ENCODE peak calls at places on chromosomes 12 and 14, in ten cellular contexts. I, T, H, F, X, V, E, W, G and Z are unnamed samples.

GRCh38 chr12:104641862-104642261 is 185.1 kb downstream of the CHST11 start:
- DNase-seq in X (no peak), H (no peak), V (no peak), T (peak; percentile 24), E (no peak), G (no peak), W (no peak), F (no peak), I (no peak), Z (no peak)

GRCh38 chr12:53097564-53098353 is at the start of gene IGFBP6:
- DNase-seq in I (peak; percentile 77), E (peak; percentile 83), X (peak; percentile 34), W (peak; percentile 55), G (peak; percentile 94), H (peak; percentile 88), T (peak; percentile 61), F (peak; percentile 64), V (peak; percentile 79), Z (peak; percentile 77)

GRCh38 chr12:128971802-128972201 is 118.5 kb downstream of the GLT1D1 start:
- DNase-seq in T (no peak), W (no peak), V (no peak), F (no peak), E (peak; percentile 30), G (no peak), H (no peak), X (no peak), I (no peak), Z (no peak)

GRCh38 chr12:67355428-67356385 is 86.5 kb downstream of the CAND1 start:
- DNase-seq in V (no peak), F (peak; percentile 65), W (no peak), T (no peak), G (no peak), X (peak; percentile 57), I (no peak), E (peak; percentile 83), H (no peak), Z (peak; percentile 19)

GRCh38 chr12:72346331-72346944 is 74.3 kb downstream of the TRHDE start:
- DNase-seq in X (peak; percentile 61), V (no peak), H (peak; percentile 14), F (peak; percentile 71), T (peak; percentile 78), W (peak; percentile 31), I (peak; percentile 21), E (peak; percentile 95), G (no peak), Z (peak; percentile 69)

GRCh38 chr14:105858676-105859025 is 332.3 kb downstream of the TMEM121 start:
- DNase-seq in T (no peak), I (peak; percentile 10), G (no peak), E (no peak), V (no peak), F (no peak), W (no peak), X (no peak), H (no peak), Z (peak; percentile 30)

GRCh38 chr14:68757618-68758081 is 35.2 kb downstream of the ZFP36L1 start:
- DNase-seq in F (peak; percentile 33), W (no peak), E (no peak), T (peak; percentile 42), V (peak; percentile 26), X (no peak), G (no peak), H (no peak), I (no peak), Z (no peak)

GRCh38 chr14:59964251-59965007 is 44.5 kb downstream of the LRRC9 start:
- DNase-seq in E (no peak), T (no peak), F (peak; percentile 30), W (no peak), H (no peak), X (peak; percentile 22), V (no peak), I (no peak), G (no peak), Z (no peak)

DNA sequence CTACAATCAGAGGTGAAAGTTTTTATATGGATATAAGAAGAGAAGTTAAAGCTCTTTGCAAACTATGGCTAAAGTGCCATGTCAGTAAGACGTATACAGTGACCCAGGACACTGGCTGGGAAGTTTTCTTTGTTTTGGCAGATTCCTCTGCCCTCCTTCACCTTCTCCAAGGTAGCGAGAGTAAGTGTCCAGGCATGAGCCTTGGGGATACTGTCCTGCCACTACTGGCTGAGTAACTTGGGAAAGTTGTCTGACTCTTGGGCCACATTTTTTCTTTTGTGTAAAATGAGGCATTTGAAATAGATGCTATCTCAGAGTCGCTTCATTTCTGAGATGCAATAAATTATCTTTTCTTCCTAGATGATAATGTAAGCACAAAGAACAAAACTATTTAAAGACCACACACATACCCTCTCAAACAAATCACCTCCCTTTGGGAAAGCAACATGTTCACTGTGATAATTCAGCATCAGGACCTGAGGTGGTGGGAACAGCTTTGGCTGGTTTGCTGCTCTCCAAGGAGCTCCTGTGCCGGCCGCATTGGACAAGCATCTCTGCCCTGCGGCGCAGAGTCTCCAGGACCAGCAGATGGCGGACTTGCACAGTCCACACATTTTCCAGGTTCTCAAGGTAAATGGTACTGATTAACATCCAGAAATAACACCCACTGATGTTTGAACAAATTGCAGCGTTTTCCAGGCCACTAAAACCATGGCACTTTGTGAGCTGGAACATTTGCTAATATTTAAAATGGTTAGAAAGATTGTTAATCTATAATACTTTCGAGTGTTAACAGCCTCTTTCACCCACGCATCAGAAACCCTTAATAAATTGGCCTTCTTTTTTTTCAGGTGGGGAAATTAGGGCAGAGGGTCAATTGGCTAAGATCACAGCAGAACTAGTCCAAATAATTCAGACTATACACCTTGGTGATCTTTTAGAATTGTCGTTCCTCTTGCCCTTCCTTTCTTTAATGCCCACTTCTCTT is 106.2 kb downstream of the PTCSC3 start:
- DNase-seq in W (peak; percentile 75), H (no peak), T (peak; percentile 20), F (peak; percentile 67), I (no peak), G (peak; percentile 36), V (peak; percentile 26), X (peak; percentile 51), E (peak; percentile 86), Z (peak; percentile 78)
- TF ChIP-seq CTCF in W (peak; percentile 64), H (peak; percentile 84), T (peak; percentile 49), F (peak; percentile 92), I (no peak), G (peak; percentile 39), V (peak; percentile 58), X (peak; percentile 87), E (peak; percentile 88), Z (peak; percentile 90)

GRCh38 chr12:62915130-62915529 is 19.8 kb downstream of the PPM1H start:
- DNase-seq in G (peak; percentile 24), I (no peak), V (peak; percentile 39), X (no peak), E (no peak), H (no peak), F (no peak), W (no peak), T (no peak), Z (no peak)

GRCh38 chr12:62914443-62914909 is 20.5 kb downstream of the PPM1H start:
- DNase-seq in V (no peak), T (no peak), H (no peak), I (no peak), G (no peak), W (no peak), F (no peak), X (no peak), E (no peak), Z (no peak)

GRCh38 chr12:62919827-62920226 is 15.1 kb downstream of the PPM1H start:
- DNase-seq in V (no peak), E (no peak), I (no peak), F (peak; percentile 50), W (peak; percentile 35), T (no peak), G (no peak), H (no peak), X (peak; percentile 26), Z (no peak)

GRCh38 chr12:62917066-62917465 is 17.9 kb downstream of the PPM1H start:
- DNase-seq in F (no peak), E (no peak), T (no peak), I (no peak), V (no peak), X (no peak), H (no peak), G (no peak), W (no peak), Z (no peak)

GRCh38 chr12:62917939-62918338 is 17.0 kb downstream of the PPM1H start:
- DNase-seq in I (no peak), G (no peak), H (no peak), E (no peak), T (no peak), W (no peak), V (no peak), X (no peak), F (no peak), Z (no peak)
- H3K4me1 ChIP-seq in I (no peaks in the 10 kb centered on the region), G (no peaks in the 10 kb centered on the region), H (peaks cover 14% of the 10 kb centered on the region), E (peaks cover 58% of the 10 kb centered on the region), T (no peaks in the 10 kb centered on the region), W (peaks cover 13% of the 10 kb centered on the region), V (peaks cover 6% of the 10 kb centered on the region), X (peaks cover 6% of the 10 kb centered on the region), F (no peaks in the 10 kb centered on the region), Z (no peaks in the 10 kb centered on the region)

DNA sequence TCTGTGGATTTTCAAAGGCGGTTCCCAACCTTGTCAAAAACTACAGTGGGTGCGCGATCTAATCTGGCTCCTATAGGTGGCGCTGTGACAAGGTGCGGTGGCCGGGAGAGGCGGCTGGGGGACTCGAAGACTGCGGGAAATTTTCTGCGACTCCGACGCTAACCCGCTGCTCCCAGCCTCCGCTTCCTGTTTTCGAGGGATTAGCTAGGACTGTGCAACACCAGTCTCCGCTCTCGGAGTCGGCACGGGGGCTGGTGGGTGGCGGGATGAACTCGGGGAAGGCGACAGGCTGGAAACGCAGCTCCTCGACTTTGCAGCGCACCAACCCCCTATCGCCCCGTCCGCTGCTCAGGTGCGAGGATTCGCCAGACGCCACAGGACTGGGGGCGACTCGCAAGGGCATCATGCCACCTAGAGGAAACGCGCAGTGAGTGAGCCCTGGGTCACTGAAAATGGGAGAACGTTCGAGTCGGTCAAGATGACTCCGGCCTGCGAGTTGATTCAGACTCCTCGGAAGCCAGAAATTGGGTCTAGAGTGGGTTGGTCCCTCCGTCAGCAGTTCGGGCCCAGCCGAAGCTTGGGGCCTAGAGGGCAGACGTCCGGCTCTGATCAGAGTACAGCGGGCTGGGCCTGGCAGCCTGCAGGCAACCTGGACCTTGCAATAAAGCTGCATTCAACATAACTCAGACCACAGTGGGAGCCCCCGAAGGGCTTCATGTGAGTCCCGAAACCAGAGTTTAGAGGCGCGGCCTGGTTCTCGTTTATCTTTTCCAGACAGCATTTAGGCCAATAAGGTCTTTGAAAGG is 5.5 kb upstream of the PAX9 start:
- DNase-seq in H (peak; percentile 69), W (no peak), G (no peak), F (no peak), I (no peak), T (no peak), X (no peak), V (no peak), E (peak; percentile 91), Z (peak; percentile 50)
- H3K27me3 ChIP-seq in H (peaks cover 93% of the 10 kb centered on the region), W (peaks cover 98% of the 10 kb centered on the region), G (peaks cover 71% of the 10 kb centered on the region), F (peaks cover 78% of the 10 kb centered on the region), I (peaks cover 15% of the 10 kb centered on the region), T (peaks cover 100% of the 10 kb centered on the region), X (peaks cover 99% of the 10 kb centered on the region), V (peaks cover 100% of the 10 kb centered on the region), E (peaks cover 100% of the 10 kb centered on the region), Z (peaks cover 89% of the 10 kb centered on the region)

GRCh38 chr14:22218729-22219128 is 370.3 kb downstream of the DAD1 start:
- DNase-seq in T (no peak), X (no peak), H (no peak), V (no peak), E (no peak), W (no peak), F (no peak), G (no peak), I (no peak), Z (no peak)

GRCh38 chr14:22226381-22226780 is 362.6 kb downstream of the DAD1 start:
- DNase-seq in I (no peak), X (no peak), G (no peak), E (peak; percentile 68), V (no peak), F (peak; percentile 21), H (no peak), T (no peak), W (no peak), Z (no peak)

GRCh38 chr14:22225526-22226133 is 363.4 kb downstream of the DAD1 start:
- DNase-seq in X (peak; percentile 78), W (no peak), G (no peak), T (no peak), E (no peak), F (peak; percentile 80), V (no peak), I (no peak), H (peak; percentile 2), Z (no peak)

GRCh38 chr14:22220427-22220826 is 368.6 kb downstream of the DAD1 start:
- DNase-seq in X (peak; percentile 22), I (no peak), T (no peak), W (no peak), H (peak; percentile 66), F (peak; percentile 35), E (no peak), G (no peak), V (no peak), Z (no peak)

GRCh38 chr14:22221508-22221907 is 367.5 kb downstream of the DAD1 start:
- DNase-seq in I (no peak), H (no peak), F (peak; percentile 23), E (peak; percentile 61), T (no peak), X (no peak), G (no peak), W (no peak), V (no peak), Z (no peak)
- TF ChIP-seq CTCF in I (no peak), H (peak; percentile 53), F (peak; percentile 31), E (peak; percentile 38), T (no peak), X (peak; percentile 45), G (no peak), W (no peak), V (no peak), Z (peak; percentile 36)